ENCODE peak calls at places on chromosomes 16 and 17, in five cellular contexts. One of them, this sample, is unnamed.

GRCh38 chr17:17503566-17504130 is 7.5 kb upstream of the RASD1 start:
- DNase-seq in activated T-helper 1 cell treated with Interleukin-2 at 50 U/mL for 16 hours: no peak
- DNase-seq in GM13976: no peak
- DNase-seq in AG08396: no peak
- DNase-seq in HTR-8/SVneo: no peak
- DNase-seq in this sample: no peak

GRCh38 chr16:2173916-2174315 is 18.3 kb downstream of the TRAF7 start:
- DNase-seq in activated T-helper 1 cell treated with Interleukin-2 at 50 U/mL for 16 hours: no peak
- DNase-seq in GM13976: no peak
- DNase-seq in AG08396: no peak
- DNase-seq in HTR-8/SVneo: no peak
- DNase-seq in this sample: no peak

GRCh38 chr17:29874931-29875596 is 55.0 kb downstream of the SSH2 start:
- DNase-seq in activated T-helper 1 cell treated with Interleukin-2 at 50 U/mL for 16 hours: no peak
- DNase-seq in GM13976: no peak
- DNase-seq in AG08396: no peak
- DNase-seq in HTR-8/SVneo: no peak
- DNase-seq in this sample: no peak

GRCh38 chr17:7141824-7142223 is 27.2 kb upstream of the ASGR2 start:
- DNase-seq in activated T-helper 1 cell treated with Interleukin-2 at 50 U/mL for 16 hours: no peak
- DNase-seq in GM13976: no peak
- DNase-seq in AG08396: no peak
- DNase-seq in HTR-8/SVneo: no peak
- DNase-seq in this sample: no peak

GRCh38 chr17:44988256-44988942 is 20.3 kb upstream of the C1QL1 start:
- DNase-seq in activated T-helper 1 cell treated with Interleukin-2 at 50 U/mL for 16 hours: no peak
- DNase-seq in GM13976: no peak
- DNase-seq in AG08396: no peak
- DNase-seq in HTR-8/SVneo: no peak
- DNase-seq in this sample: no peak

GRCh38 chr17:28968914-28969295 is 17.6 kb upstream of the PHF12 start:
- DNase-seq in activated T-helper 1 cell treated with Interleukin-2 at 50 U/mL for 16 hours: no peak
- DNase-seq in GM13976: no peak
- DNase-seq in AG08396: no peak
- DNase-seq in HTR-8/SVneo: no peak
- DNase-seq in this sample: no peak

GRCh38 chr16:84153660-84154214 is 8.6 kb downstream of the DNAAF1 start:
- DNase-seq in activated T-helper 1 cell treated with Interleukin-2 at 50 U/mL for 16 hours: no peak
- DNase-seq in GM13976: no peak
- DNase-seq in AG08396: peak; percentile 23
- DNase-seq in HTR-8/SVneo: no peak
- DNase-seq in this sample: no peak

GRCh38 chr16:12434567-12434966 is 369.1 kb downstream of the CPPED1 start:
- DNase-seq in activated T-helper 1 cell treated with Interleukin-2 at 50 U/mL for 16 hours: no peak
- DNase-seq in GM13976: peak; percentile 40
- DNase-seq in AG08396: no peak
- DNase-seq in HTR-8/SVneo: no peak
- DNase-seq in this sample: no peak

GRCh38 chr16:81530296-81530721 is 85.7 kb downstream of the CMIP start:
- DNase-seq in activated T-helper 1 cell treated with Interleukin-2 at 50 U/mL for 16 hours: no peak
- DNase-seq in GM13976: no peak
- DNase-seq in AG08396: no peak
- DNase-seq in HTR-8/SVneo: no peak
- DNase-seq in this sample: no peak

GRCh38 chr16:1884155-1884760 is 12.3 kb upstream of the MEIOB start:
- DNase-seq in activated T-helper 1 cell treated with Interleukin-2 at 50 U/mL for 16 hours: no peak
- DNase-seq in GM13976: no peak
- DNase-seq in AG08396: no peak
- DNase-seq in HTR-8/SVneo: no peak
- DNase-seq in this sample: no peak